ENCODE peak calls at places on chromosomes 12 and 14, in six cellular contexts. X is A549, H is breast epithelium, B is heart left ventricle, I is HepG2, K is IMR-90. R is an unnamed sample.

GRCh38 chr12:72274926-72275325 is 2.8 kb downstream of the TRHDE start:
- DNase-seq in I (peak), X (no peak), H (no peak), B (no peak), K (peak), R (peak)

GRCh38 chr14:33674716-33675115 is 276.2 kb downstream of the EGLN3 start:
- DNase-seq in K (no peak), X (no peak), H (no peak), B (no peak), I (no peak), R (no peak)

GRCh38 chr14:31937730-31938346 is 139.3 kb upstream of the ARHGAP5 start:
- DNase-seq in X (peak), K (peak), B (peak), I (peak), H (no peak), R (no peak)

GRCh38 chr12:15152864-15153263 is 68.4 kb downstream of the RERG start:
- DNase-seq in X (peak), H (no peak), I (no peak), B (no peak), K (peak), R (no peak)

GRCh38 chr12:88854260-88854659 is 274.0 kb upstream of the KITLG start:
- DNase-seq in X (peak), H (no peak), K (peak), B (no peak), I (peak), R (no peak)

GRCh38 chr14:68862954-68863594 is 70.2 kb upstream of the ZFP36L1 start:
- DNase-seq in K (peak), H (peak), I (peak), B (no peak), X (peak), R (peak)

GRCh38 chr12:71128191-71128590 is 29.6 kb downstream of the TSPAN8 start:
- DNase-seq in H (no peak), I (no peak), B (no peak), K (no peak), X (no peak), R (no peak)

GRCh38 chr14:102318781-102319276 is 717 bp upstream of the ZNF839 start:
- DNase-seq in I (no peak), B (peak), H (no peak), X (no peak), K (no peak), R (no peak)

GRCh38 chr12:108777156-108777555 is 45.8 kb upstream of the CORO1C start:
- DNase-seq in X (no peak), I (no peak), K (no peak), H (no peak), B (no peak), R (no peak)

GRCh38 chr14:56902413-56902812 is 92.1 kb upstream of the OTX2 start:
- DNase-seq in H (no peak), I (no peak), B (no peak), X (no peak), K (no peak), R (no peak)

GRCh38 chr12:92899388-92900001 is 29.6 kb downstream of the EEA1 start:
- DNase-seq in B (peak), H (peak), K (peak), X (peak), I (peak), R (peak)

GRCh38 chr12:99771659-99772058 is 124.1 kb downstream of the GARIN6 start:
- DNase-seq in B (no peak), I (no peak), H (no peak), K (no peak), X (no peak), R (no peak)

GRCh38 chr12:130254476-130255276 is 83.0 kb upstream of the PIWIL1 start:
- DNase-seq in B (no peak), I (no peak), X (no peak), K (no peak), H (no peak), R (no peak)

GRCh38 chr14:22047105-22047504 is 373.5 kb upstream of the OR4E1 start:
- DNase-seq in K (no peak), B (no peak), X (peak), I (peak), H (no peak), R (no peak)

GRCh38 chr14:81235096-81235495 is 14.3 kb upstream of the GTF2A1 start:
- DNase-seq in K (no peak), X (no peak), H (no peak), I (no peak), B (no peak), R (no peak)

GRCh38 chr12:50506753-50507473 is 2.1 kb downstream of the DIP2B start:
- DNase-seq in X (no peak), I (no peak), H (no peak), B (no peak), K (no peak), R (no peak)

GRCh38 chr12:50505945-50506344 is 1.2 kb downstream of the DIP2B start:
- DNase-seq in K (no peak), H (no peak), I (no peak), X (no peak), B (no peak), R (no peak)

GRCh38 chr12:50505386-50505827 is 622 bp downstream of the DIP2B start:
- DNase-seq in B (no peak), I (no peak), K (no peak), X (no peak), H (no peak), R (peak)

GRCh38 chr12:50507474-50507838 is 2.7 kb downstream of the DIP2B start:
- DNase-seq in H (no peak), B (no peak), I (no peak), X (no peak), K (no peak), R (no peak)

DNA sequence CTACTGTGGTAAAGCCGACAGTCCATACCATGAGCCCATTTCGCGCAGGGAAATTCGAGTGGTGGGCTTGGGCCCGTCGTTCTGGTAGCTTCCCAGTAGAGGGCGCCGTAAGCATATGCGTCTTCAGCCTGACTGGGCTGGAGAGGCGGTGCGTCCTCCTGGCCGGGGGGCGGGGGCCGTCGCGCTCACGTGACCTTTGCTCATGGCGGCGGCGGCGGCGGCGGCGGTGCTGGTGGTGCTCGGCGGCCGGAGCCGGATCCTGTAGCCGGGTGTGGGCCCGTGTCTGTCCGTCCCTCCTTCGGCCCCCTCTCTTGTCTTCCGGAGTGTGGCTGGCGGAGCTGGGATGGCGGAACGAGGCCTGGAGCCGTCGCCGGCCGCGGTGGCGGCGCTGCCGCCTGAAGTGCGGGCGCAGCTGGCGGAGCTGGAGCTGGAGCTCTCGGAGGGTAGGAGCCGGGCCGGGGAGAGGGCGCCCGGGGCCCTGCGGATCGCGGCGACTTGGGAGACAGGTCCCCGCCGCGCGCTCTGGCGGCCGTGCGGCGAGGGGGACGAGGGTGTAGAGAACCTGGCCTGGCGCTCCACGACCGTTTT is at the start of gene DIP2B:
- DNase-seq in H (peak), K (peak), X (peak), B (peak), I (peak), R (peak)
- TF ChIP-seq POLR2A in H (no peak), K (peak), X (peak), B (peak), I (no peak), R (peak)

DNA sequence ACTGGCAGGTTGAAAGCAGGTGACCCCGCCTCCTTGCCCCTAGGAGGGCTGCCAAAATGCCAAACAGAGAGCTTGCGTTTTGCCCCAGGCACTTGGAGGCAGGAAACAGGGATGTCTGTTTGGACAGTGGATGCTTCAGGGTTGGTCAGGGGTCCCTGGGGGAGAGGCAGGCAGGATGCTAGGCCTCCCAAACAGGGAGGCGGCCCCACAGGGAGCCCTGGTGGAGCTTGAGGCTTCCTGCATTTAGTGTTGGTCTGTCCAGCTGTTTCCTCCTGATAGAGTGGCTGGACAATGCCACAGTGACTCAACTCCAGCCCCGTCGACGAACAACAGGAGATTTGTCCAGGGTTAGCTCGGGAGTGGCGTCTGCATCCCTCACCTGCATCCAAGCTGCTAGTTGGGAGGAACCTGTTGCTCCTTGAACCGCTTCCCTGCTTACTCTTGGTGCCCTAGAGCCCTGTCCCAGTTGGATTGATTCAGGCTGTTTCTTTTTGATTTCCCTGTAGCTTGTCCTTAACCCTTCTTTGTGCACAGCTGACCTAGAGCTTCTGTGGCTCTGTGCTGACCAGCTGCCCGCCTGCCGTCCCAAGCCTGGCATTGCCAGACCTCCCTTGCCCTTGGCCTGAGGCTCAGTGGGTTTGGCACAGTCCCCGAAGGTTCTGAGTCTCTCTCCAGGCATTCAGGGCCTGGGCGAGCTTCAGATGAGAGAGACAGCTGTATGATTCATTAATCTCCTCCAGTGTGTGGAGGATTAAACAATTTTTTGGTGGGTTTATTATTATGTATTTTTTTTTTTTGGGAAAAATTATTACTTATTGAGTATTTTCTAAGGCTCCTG is 45.9 kb downstream of the TSPAN9 start:
- DNase-seq in X (no peak), K (peak), B (peak), H (no peak), I (no peak), R (peak)
- TF ChIP-seq CTCF in X (no peak), K (peak), B (no peak), H (no peak), I (no peak), R (no peak)

DNA sequence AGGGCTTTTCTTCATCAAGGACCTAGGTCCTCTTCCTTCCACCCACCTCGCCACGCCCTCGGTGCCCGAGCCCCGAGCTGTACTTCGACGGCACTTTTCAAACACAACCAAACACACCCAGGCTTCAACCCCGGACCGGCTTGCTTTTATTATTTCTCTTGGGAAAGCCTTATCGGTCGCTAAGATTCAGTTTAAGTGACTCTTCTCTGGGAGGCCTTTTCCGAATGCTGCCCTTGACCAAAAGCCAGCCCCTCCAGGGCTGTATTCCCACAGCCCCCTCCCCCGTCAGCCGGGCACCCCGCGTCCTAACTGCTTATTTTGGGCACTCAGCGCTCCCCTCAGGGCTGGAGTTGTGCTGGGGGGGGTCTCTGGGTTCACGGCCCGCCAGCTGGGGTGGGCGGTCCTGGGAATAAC is 644 bp upstream of the PPP4R4 start:
- DNase-seq in I (no peak), K (no peak), H (no peak), B (no peak), X (no peak), R (no peak)
- TF ChIP-seq POLR2A in I (peak), K (no peak), H (no peak), B (no peak), X (no peak), R (no peak)

GRCh38 chr14:105938055-105938863 is 411.9 kb downstream of the TMEM121 start:
- DNase-seq in B (peak), K (no peak), X (no peak), H (peak), I (no peak), R (no peak)

GRCh38 chr14:105939810-105940508 is 413.6 kb downstream of the TMEM121 start:
- DNase-seq in K (no peak), H (no peak), B (no peak), I (no peak), X (no peak), R (no peak)

GRCh38 chr14:105935384-105935783 is 409.0 kb downstream of the TMEM121 start:
- DNase-seq in B (peak), K (no peak), H (peak), I (no peak), X (no peak), R (no peak)

GRCh38 chr14:105938959-105939358 is 412.6 kb downstream of the TMEM121 start:
- DNase-seq in K (no peak), I (no peak), B (no peak), X (no peak), H (no peak), R (no peak)

DNA sequence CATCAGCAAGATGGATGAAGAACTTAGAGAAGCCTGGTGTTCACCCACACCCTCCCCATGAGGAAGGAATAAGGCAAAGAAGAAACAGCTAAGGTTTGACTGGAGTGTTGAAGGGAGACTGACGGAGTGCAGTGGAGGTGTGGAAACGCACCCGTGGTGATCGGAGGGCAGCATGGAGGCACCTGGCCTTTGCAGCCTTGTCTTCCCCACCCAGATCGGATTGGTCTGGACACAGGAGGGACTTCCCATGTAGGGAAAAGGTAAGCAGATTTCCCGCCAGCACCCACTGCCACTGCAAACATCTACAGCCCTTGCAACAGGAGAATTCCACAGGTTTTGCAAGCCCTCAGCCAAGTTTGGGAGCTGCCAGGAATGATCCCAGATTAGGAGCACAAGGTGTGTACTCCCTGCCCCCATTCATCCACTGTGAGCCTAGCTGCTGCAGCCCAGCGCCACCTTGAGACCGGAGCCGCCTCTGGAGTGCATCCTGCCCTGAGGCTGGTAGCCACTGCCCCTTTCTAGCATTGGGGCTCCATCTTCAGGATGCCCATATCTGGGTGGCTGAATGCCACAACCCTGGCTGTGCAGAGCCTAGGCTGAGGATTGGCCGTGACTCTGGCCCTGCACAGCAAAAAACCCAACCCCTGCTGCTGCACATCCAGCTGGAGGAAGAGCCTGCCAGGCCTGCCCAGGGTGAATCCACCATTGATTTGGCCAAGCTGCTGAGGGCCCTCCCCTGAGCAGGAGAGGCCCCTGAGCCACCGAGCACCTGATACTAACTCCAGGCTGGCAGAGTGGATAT is 411.1 kb downstream of the TMEM121 start:
- DNase-seq in I (no peak), H (peak), K (no peak), B (peak), X (no peak), R (peak)
- TF ChIP-seq CTCF in I (peak), H (no peak), K (no peak), B (no peak), X (no peak), R (no peak)

DNA sequence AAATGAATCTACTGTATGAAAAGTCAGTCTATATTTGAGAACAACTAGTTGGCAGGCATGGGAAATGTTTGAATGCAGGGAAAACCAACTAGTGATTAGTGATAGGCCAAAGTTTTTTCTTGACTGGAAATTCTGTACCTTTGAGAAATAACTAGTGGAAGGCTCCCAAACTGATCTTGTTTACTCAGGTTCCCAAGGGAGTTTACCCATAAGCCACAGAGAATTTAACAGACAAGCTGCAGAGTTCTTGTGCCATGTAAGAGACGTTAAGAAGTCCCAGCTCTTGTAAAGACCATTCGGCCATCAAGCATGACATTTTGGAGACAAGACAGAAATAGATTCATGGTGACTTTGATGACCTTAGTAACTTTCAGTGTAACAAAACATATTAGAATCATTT is 1882.8 kb upstream of the SEL1L start:
- DNase-seq in K (no peak), H (no peak), B (no peak), X (no peak), I (no peak), R (no peak)
- TF ChIP-seq POLR2A in K (no peak), H (no peak), B (no peak), X (no peak), I (no peak), R (no peak)

DNA sequence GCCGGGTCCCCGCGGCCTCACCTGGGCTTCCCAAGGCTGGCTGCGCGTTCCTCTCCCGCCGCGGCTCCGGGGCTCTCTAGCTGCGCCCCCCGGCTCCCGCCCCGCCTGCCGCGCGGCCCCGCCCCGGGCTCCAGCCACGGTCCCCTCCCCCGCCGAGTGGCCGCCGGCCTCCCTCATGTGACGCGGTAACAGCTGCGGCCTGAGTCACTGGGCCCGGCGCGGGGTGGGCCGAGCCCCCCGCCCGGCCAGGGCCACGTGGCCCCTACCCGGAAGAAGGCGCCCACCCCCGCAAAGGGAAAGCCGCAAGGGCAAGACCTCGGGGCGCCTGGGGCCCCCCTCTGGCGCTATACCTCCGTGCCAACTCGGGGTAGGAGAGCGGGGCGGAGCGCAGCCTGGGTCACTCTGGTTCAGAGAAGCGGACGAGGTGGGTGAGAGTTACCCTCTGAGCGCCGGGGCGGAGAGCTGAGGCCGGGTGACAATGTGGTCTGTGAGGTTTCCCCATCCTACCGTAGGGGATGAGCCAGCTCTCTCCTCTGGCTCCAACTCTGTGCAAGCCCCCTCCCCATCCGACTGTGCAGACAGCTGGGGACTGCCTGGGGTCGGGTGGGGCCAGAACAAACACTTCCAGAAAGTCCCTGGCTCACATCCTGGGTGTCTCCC is at the start of gene CD63:
- DNase-seq in X (peak), I (peak), B (peak), H (peak), K (peak), R (peak)
- TF ChIP-seq CTCF in X (no peak), I (peak), B (no peak), H (no peak), K (no peak), R (no peak)

GRCh38 chr12:57430931-57431566 is at the start of gene R3HDM2:
- DNase-seq in H (peak), K (peak), B (peak), X (peak), I (peak), R (peak)
- TF ChIP-seq POLR2A in H (peak), K (peak), B (peak), X (peak), I (peak), R (peak)

GRCh38 chr14:52550661-52551060 is 1.6 kb downstream of the TXNDC16 start:
- DNase-seq in H (no peak), K (no peak), B (no peak), I (no peak), X (no peak), R (no peak)

GRCh38 chr14:52552063-52552988 is at the start of the genes GPR137C and TXNDC16:
- DNase-seq in I (peak), B (peak), H (peak), K (peak), X (peak), R (peak)

GRCh38 chr14:52553002-52553670 is 500 bp downstream of the GPR137C start:
- DNase-seq in X (no peak), H (no peak), B (peak), I (no peak), K (no peak), R (peak)

GRCh38 chr14:52551205-52551604 is 1.1 kb downstream of the TXNDC16 start:
- DNase-seq in B (no peak), X (no peak), H (no peak), K (no peak), I (no peak), R (no peak)

DNA sequence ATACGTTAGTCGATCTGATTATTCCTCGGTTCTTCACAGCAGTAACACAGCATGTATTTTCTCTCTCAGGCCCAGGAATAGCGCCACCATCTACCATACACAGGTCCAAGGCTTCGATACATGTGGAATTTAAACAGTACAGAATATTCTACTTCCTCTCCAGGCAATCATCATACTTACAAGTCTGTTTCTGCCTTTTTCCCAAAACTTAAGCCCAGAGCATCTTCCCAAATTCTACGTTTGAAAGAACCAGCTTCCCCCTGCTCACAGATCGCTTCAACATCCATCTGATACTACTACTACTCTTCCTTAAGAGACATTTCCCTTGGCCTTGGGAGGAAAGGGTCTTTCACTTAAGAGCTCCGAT is 626 bp downstream of the TXNDC16 start:
- DNase-seq in B (no peak), I (peak), H (no peak), K (peak), X (peak), R (no peak)
- TF ChIP-seq CTCF in B (no peak), I (peak), H (no peak), K (peak), X (peak), R (peak)

GRCh38 chr12:121495746-121496145 is 85.1 kb downstream of the KDM2B start:
- DNase-seq in X (no peak), K (no peak), H (no peak), I (no peak), B (no peak), R (peak)
- TF ChIP-seq POLR2A in X (no peak), K (no peak), H (no peak), I (no peak), B (no peak), R (no peak)

R was measured in right lobe of liver.